ENCODE peak calls at places on chromosome 14, in nine cellular contexts. U is astrocyte of the spinal cord, J is fibroblast of mammary gland, Y is fibroblast of the aortic adventitia, V is fibroblast of lung, C is MCF 10A, N is psoas muscle, E is uterus, A is upper lobe of left lung. H is an unnamed sample.
A peak's percentile ranks its signal among the peaks of the same experiment; 100 is the strongest.

GRCh38 chr14:77307099-77307496 is 13.6 kb downstream of the POMT2 start:
- DNase-seq in U (peak; percentile 34), J (no peak), Y (peak; percentile 32), V (no peak), C (no peak), N (no peak), E (no peak), A (no peak), H (no peak)

GRCh38 chr14:100202712-100203111 is 36.2 kb upstream of the YY1 start:
- DNase-seq in U (no peak), J (no peak), Y (no peak), V (no peak), C (no peak), N (no peak), E (no peak), A (no peak), H (no peak)

GRCh38 chr14:75568791-75569190 is 9.6 kb upstream of the FLVCR2 start:
- DNase-seq in U (no peak), J (no peak), Y (no peak), V (no peak), C (no peak), N (no peak), E (no peak), A (no peak), H (no peak)

GRCh38 chr14:100666851-100667250 is 59.8 kb upstream of the DLK1 start:
- DNase-seq in U (no peak), J (no peak), Y (no peak), V (no peak), C (no peak), N (peak; percentile 8), E (no peak), A (no peak), H (no peak)

GRCh38 chr14:34733245-34733644 is 18.9 kb upstream of the CFL2 start:
- DNase-seq in U (peak; percentile 23), J (no peak), Y (peak; percentile 75), V (peak; percentile 80), C (no peak), N (no peak), E (no peak), A (no peak), H (no peak)

GRCh38 chr14:47966411-47966810 is 291.0 kb upstream of the MDGA2 start:
- DNase-seq in U (no peak), J (no peak), Y (no peak), V (no peak), C (no peak), N (no peak), E (no peak), A (no peak), H (no peak)

GRCh38 chr14:99732436-99733220 is 48.5 kb downstream of the CYP46A1 start:
- DNase-seq in U (no peak), J (no peak), Y (no peak), V (no peak), C (no peak), N (peak; percentile 10), E (peak; percentile 14), A (peak; percentile 17), H (no peak)

GRCh38 chr14:24284501-24285035 is 13.2 kb upstream of the RABGGTA start:
- DNase-seq in U (no peak), J (no peak), Y (no peak), V (no peak), C (no peak), N (no peak), E (no peak), A (no peak), H (no peak)

GRCh38 chr14:77593501-77593911 is 22.9 kb downstream of the SPTLC2 start:
- DNase-seq in U (peak; percentile 45), J (no peak), Y (no peak), V (peak; percentile 49), C (no peak), N (no peak), E (no peak), A (no peak), H (no peak)

GRCh38 chr14:76264384-76264783 is 111.6 kb upstream of the ESRRB start:
- DNase-seq in U (no peak), J (no peak), Y (no peak), V (no peak), C (no peak), N (no peak), E (no peak), A (no peak), H (no peak)

GRCh38 chr14:69615471-69616407 is 4.3 kb downstream of the SUSD6 start:
- DNase-seq in U (peak; percentile 87), J (peak; percentile 79), Y (peak; percentile 87), V (peak; percentile 81), C (peak; percentile 52), N (peak; percentile 35), E (peak; percentile 84), A (peak; percentile 71), H (no peak)

GRCh38 chr14:91912035-91912434 is 35.5 kb downstream of the FBLN5 start:
- DNase-seq in U (no peak), J (no peak), Y (no peak), V (no peak), C (peak; percentile 45), N (no peak), E (no peak), A (peak; percentile 44), H (no peak)

GRCh38 chr14:78245238-78245637 is 75.1 kb downstream of the NRXN3 start:
- DNase-seq in U (no peak), J (no peak), Y (no peak), V (no peak), C (no peak), N (no peak), E (no peak), A (peak; percentile 23), H (no peak)

GRCh38 chr14:93788557-93789365 is 476 bp upstream of the PRIMA1 start:
- DNase-seq in U (no peak), J (peak; percentile 14), Y (no peak), V (no peak), C (peak; percentile 42), N (peak; percentile 49), E (peak; percentile 74), A (no peak), H (no peak)
- TF ChIP-seq CTCF in U (no peak), J (no peak), Y (no peak), V (no peak), C (peak; percentile 48), N (peak; percentile 44), E (peak; percentile 59), A (no peak), H (no peak)

DNA sequence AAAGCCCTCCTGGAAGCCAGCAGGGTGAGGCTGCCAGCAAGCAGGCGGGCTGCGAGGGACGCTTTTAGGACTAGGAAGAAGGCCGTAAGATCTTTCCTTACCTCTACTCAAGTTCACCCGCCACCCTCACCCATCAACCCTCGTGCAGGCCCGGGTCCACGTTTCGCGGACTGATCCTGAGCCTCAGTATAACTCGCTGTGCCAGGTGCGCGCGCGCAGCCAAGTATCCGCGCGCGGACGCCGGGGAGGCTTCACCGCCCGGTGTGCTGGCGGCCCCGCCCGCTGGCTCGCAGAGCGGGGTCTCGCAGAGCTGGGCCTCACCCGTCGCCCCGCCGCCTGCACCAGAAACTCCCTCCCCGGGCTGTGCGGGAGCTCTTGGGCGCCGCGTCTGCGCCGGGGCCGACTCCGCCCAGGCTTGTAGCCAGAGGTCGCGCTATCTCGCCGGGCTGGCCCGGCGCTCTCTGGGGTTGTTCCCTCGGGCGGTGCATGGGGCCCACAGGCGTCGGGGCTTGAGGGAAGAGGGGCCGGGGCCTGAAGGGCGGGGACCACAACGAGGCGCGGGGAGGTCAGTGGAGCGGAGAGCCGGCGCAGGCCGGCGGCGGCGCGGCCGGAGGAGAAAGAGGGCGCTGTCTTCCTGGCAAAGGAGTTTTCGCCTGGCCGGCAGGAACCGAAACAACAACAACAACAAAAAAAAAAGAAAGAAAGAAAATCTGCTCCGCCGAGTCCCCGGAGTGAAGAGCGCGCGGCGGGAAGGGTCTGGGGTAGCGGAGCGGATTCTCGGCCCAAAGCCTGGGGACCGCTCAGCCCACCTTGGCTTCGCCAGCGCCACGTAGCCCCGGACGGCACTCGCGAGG is 7.7 kb upstream of the SIX1 start:
- DNase-seq in U (peak; percentile 78), J (peak; percentile 69), Y (peak; percentile 59), V (peak; percentile 68), C (peak; percentile 33), N (peak; percentile 71), E (no peak), A (peak; percentile 29), H (peak; percentile 49)
- TF ChIP-seq CTCF in U (peak; percentile 57), J (peak; percentile 31), Y (peak; percentile 49), V (peak; percentile 49), C (peak; percentile 39), N (peak; percentile 46), E (peak; percentile 27), A (no peak), H (peak; percentile 56)

GRCh38 chr14:63991833-63992232 is 139.0 kb downstream of the SYNE2 start:
- DNase-seq in U (no peak), J (no peak), Y (no peak), V (no peak), C (no peak), N (no peak), E (no peak), A (no peak), H (no peak)

GRCh38 chr14:63992858-63993257 is 140.1 kb downstream of the SYNE2 start:
- DNase-seq in U (no peak), J (no peak), Y (no peak), V (no peak), C (peak; percentile 71), N (no peak), E (no peak), A (no peak), H (no peak)

GRCh38 chr14:63995285-63995684 is 142.5 kb downstream of the SYNE2 start:
- DNase-seq in U (no peak), J (no peak), Y (no peak), V (no peak), C (no peak), N (no peak), E (no peak), A (no peak), H (no peak)

GRCh38 chr14:63996016-63996415 is 143.2 kb downstream of the SYNE2 start:
- DNase-seq in U (no peak), J (no peak), Y (no peak), V (no peak), C (no peak), N (no peak), E (no peak), A (no peak), H (no peak)

DNA sequence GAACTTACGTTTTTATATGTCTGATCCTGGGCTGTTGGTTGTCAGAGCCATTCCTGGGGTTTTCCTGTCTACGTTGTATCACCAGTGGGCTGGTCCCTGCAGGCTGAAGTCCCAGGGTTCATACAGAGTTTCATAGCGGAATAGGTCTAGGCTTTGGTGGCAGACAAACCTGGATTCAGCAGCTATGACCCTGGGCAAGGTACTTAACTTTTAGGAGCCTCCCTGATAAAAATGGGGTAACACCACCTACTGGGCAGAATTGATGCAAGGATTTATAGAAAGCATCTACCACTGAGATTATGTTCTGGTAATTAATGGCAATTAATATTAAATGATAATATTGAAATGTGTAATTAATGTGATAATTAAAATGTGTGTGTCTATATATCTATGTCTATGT is 141.2 kb downstream of the SYNE2 start:
- DNase-seq in U (no peak), J (peak; percentile 7), Y (peak; percentile 17), V (no peak), C (peak; percentile 18), N (no peak), E (no peak), A (no peak), H (no peak)
- TF ChIP-seq CTCF in U (peak; percentile 18), J (peak; percentile 34), Y (peak; percentile 37), V (peak; percentile 36), C (peak; percentile 34), N (peak; percentile 8), E (no peak), A (no peak), H (peak; percentile 18)

DNA sequence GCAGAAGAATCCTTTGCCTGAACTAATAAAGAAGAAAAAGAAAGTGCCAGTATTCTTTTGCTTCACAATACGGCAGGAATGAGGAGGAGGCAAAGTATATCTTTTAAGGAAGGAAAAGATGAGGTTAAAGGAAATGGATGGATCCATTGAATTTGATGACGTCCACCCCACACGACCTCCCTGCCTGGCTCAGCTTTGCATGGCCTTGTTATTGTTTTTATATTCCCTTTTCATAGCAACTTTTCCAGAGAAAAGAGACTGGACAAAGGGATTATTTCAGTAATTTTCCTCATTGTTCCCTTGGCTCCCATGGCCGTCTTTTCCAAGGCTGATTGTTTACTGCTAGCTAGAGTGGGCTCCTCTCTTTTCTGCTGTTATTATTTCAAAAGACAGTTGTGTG is 123.2 kb upstream of the SEL1L start:
- DNase-seq in U (no peak), J (no peak), Y (no peak), V (no peak), C (no peak), N (no peak), E (no peak), A (no peak), H (no peak)
- TF ChIP-seq CTCF in U (no peak), J (no peak), Y (no peak), V (no peak), C (no peak), N (no peak), E (no peak), A (no peak), H (no peak)

H was measured in AG09319.